ENCODE peak calls at places on chromosomes 11 and 22, in ten cellular contexts. M is T-helper 2 cell; R is EH; I is fibroblast of lung; S is lung microvascular endothelial cell; W is cardiac fibroblast; H is CD8-positive, alpha-beta T cell; P is pancreas; Y is psoas muscle; F is T follicular helper cell. X is an unnamed sample.

GRCh38 chr11:13128381-13128780 is 119.3 kb downstream of the RASSF10 start:
- DNase-seq in P (no peak), I (no peak), M (no peak), Y (no peak), H (no peak), F (no peak), S (no peak), R (no peak), W (no peak), X (no peak)

GRCh38 chr11:95577716-95578460 is 211.7 kb downstream of the FAM76B start:
- DNase-seq in F (no peak), R (peak; percentile 47), M (no peak), H (no peak), P (no peak), S (no peak), W (peak; percentile 45), Y (no peak), I (peak; percentile 80), X (no peak)

GRCh38 chr11:68539370-68539769 is 78.8 kb downstream of the PPP6R3 start:
- DNase-seq in W (no peak), H (no peak), P (no peak), F (no peak), I (no peak), Y (no peak), S (no peak), M (no peak), R (no peak), X (no peak)

GRCh38 chr11:95134491-95134890 is 44.8 kb downstream of the ENDOD1 start:
- DNase-seq in M (no peak), S (no peak), H (no peak), W (peak; percentile 40), Y (peak; percentile 29), R (peak; percentile 83), P (no peak), I (peak; percentile 85), F (no peak), X (no peak)

GRCh38 chr11:67373916-67374570 is 645 bp upstream of the CLCF1 start:
- DNase-seq in R (peak; percentile 99), S (peak; percentile 80), M (peak; percentile 46), W (peak; percentile 97), Y (peak; percentile 84), P (peak; percentile 87), H (no peak), I (peak; percentile 99), F (peak; percentile 22), X (peak; percentile 70)

GRCh38 chr11:57458410-57459111 is 1.8 kb upstream of the RTN4RL2 start:
- DNase-seq in R (peak; percentile 42), Y (peak; percentile 55), P (peak; percentile 88), I (no peak), F (no peak), M (no peak), H (no peak), W (no peak), S (no peak), X (peak; percentile 52)

GRCh38 chr11:130634981-130635473 is 186.6 kb downstream of the ADAMTS15 start:
- DNase-seq in W (peak; percentile 51), I (peak; percentile 75), M (no peak), P (no peak), S (peak; percentile 52), F (no peak), R (peak; percentile 87), Y (peak; percentile 35), H (no peak), X (no peak)

GRCh38 chr11:66142370-66143263 is 72.5 kb downstream of the PACS1 start:
- DNase-seq in I (peak; percentile 79), H (no peak), R (peak; percentile 77), M (no peak), W (no peak), F (no peak), Y (no peak), P (no peak), S (no peak), X (no peak)

GRCh38 chr11:69854719-69855118 is 35.5 kb upstream of the FGF3 start:
- DNase-seq in R (peak; percentile 70), W (peak; percentile 17), M (no peak), I (peak; percentile 74), H (no peak), Y (no peak), P (no peak), S (peak; percentile 53), F (no peak), X (no peak)

GRCh38 chr22:49827853-49828598 is at the start of gene BRD1:
- DNase-seq in H (peak; percentile 47), F (no peak), W (peak; percentile 73), I (peak; percentile 69), Y (peak; percentile 73), S (peak; percentile 80), P (peak; percentile 86), M (peak; percentile 38), R (peak; percentile 73), X (peak; percentile 36)

GRCh38 chr22:26672060-26672471 is 14.7 kb downstream of the MIAT start:
- DNase-seq in H (no peak), P (no peak), R (no peak), S (no peak), M (peak; percentile 10), Y (no peak), I (no peak), W (no peak), F (no peak), X (no peak)

GRCh38 chr22:45960477-45961386 is 16.2 kb downstream of the WNT7B start:
- DNase-seq in F (no peak), P (no peak), S (no peak), M (no peak), Y (no peak), H (no peak), I (peak; percentile 48), R (peak; percentile 41), W (no peak), X (no peak)

GRCh38 chr11:134488913-134489312 is 76.9 kb upstream of the B3GAT1 start:
- DNase-seq in S (no peak), R (no peak), I (no peak), M (no peak), P (no peak), H (no peak), W (no peak), Y (no peak), F (no peak), X (no peak)

GRCh38 chr11:73757598-73757997 is 3.3 kb downstream of the RAB6A start:
- DNase-seq in S (no peak), H (no peak), I (no peak), F (no peak), M (no peak), P (no peak), W (no peak), R (no peak), Y (no peak), X (no peak)

GRCh38 chr22:48258108-48258705 is 1495.8 kb downstream of the TBC1D22A start:
- DNase-seq in F (no peak), W (no peak), M (no peak), Y (no peak), I (no peak), P (peak; percentile 16), H (no peak), R (no peak), S (no peak), X (no peak)

GRCh38 chr11:86741489-86742435 is 58.6 kb upstream of the PRSS23 start:
- DNase-seq in Y (no peak), R (peak; percentile 91), W (peak; percentile 66), S (peak; percentile 82), P (no peak), I (peak; percentile 95), F (no peak), H (no peak), M (no peak), X (no peak)

GRCh38 chr11:67632175-67632981 is 2.6 kb upstream of the NUDT8 start:
- DNase-seq in I (no peak), F (no peak), M (no peak), R (no peak), Y (no peak), W (no peak), P (peak; percentile 88), H (no peak), S (no peak), X (no peak)

GRCh38 chr11:84825140-84825539 is 802.0 kb downstream of the DLG2 start:
- DNase-seq in P (no peak), R (no peak), W (no peak), I (no peak), F (no peak), H (no peak), Y (no peak), S (no peak), M (no peak), X (no peak)

GRCh38 chr22:33210129-33210784 is 152.1 kb upstream of the SYN3 start:
- DNase-seq in M (no peak), Y (no peak), S (peak; percentile 17), R (peak; percentile 44), P (no peak), I (peak; percentile 5), H (no peak), F (no peak), W (peak; percentile 37), X (no peak)

GRCh38 chr11:27290261-27290660 is 72.8 kb downstream of the CCDC34 start:
- DNase-seq in I (no peak), Y (no peak), S (no peak), R (peak; percentile 61), W (no peak), F (no peak), H (no peak), M (no peak), P (no peak), X (no peak)

GRCh38 chr22:46866591-46866990 is 104.1 kb downstream of the TBC1D22A start:
- DNase-seq in P (no peak), S (peak; percentile 61), F (no peak), I (peak; percentile 95), W (peak; percentile 49), Y (no peak), M (no peak), R (peak; percentile 94), H (no peak), X (no peak)

GRCh38 chr11:130069684-130070108 is at the start of gene APLP2:
- DNase-seq in I (peak; percentile 98), Y (peak; percentile 99), F (peak; percentile 97), P (peak; percentile 94), M (peak; percentile 98), S (peak; percentile 99), W (peak; percentile 99), R (peak; percentile 99), H (peak; percentile 94), X (peak; percentile 99)

GRCh38 chr11:9573775-9574555 is 495 bp downstream of the WEE1 start:
- DNase-seq in Y (peak; percentile 30), R (peak; percentile 32), W (peak; percentile 32), M (no peak), I (no peak), H (no peak), S (peak; percentile 39), P (peak; percentile 72), F (no peak), X (peak; percentile 23)

GRCh38 chr22:37501176-37501609 is 15.0 kb upstream of the MFNG start:
- DNase-seq in R (no peak), M (no peak), Y (peak; percentile 32), F (no peak), W (peak; percentile 60), I (no peak), S (peak; percentile 40), H (no peak), P (no peak), X (peak; percentile 77)

GRCh38 chr11:44136176-44136945 is 40.9 kb downstream of the EXT2 start:
- DNase-seq in F (no peak), M (no peak), Y (no peak), H (no peak), R (peak; percentile 60), P (no peak), W (no peak), I (peak; percentile 22), S (no peak), X (no peak)

GRCh38 chr11:10658621-10659338 is 34.8 kb downstream of the IRAG1 start:
- DNase-seq in W (no peak), I (peak; percentile 34), S (no peak), F (no peak), R (no peak), M (no peak), Y (no peak), P (no peak), H (no peak), X (no peak)

GRCh38 chr22:36334081-36334831 is 53.5 kb downstream of the MYH9 start:
- DNase-seq in I (peak; percentile 46), M (no peak), S (peak; percentile 74), H (no peak), F (no peak), P (no peak), W (no peak), Y (no peak), R (no peak), X (no peak)

GRCh38 chr11:32439488-32440210 is 4.3 kb upstream of the WT1 start:
- DNase-seq in I (no peak), M (no peak), R (no peak), S (no peak), P (no peak), Y (no peak), W (no peak), H (no peak), F (no peak), X (no peak)